ENCODE peak calls at places on chromosomes 13 and 19, in four cellular contexts. L is uterus, R is psoas muscle, Y is astrocyte of the cerebellum. O is an unnamed sample.

GRCh38 chr13:105817011-105817410 is 718.5 kb downstream of the EFNB2 start:
- DNase-seq in L (no peak), R (no peak), Y (no peak), O (no peak)

GRCh38 chr13:27638521-27638920 is 16.8 kb downstream of the POLR1D start:
- DNase-seq in Y (no peak), R (no peak), L (peak), O (no peak)

GRCh38 chr13:40764587-40765403 is 6.2 kb downstream of the MRPS31 start:
- DNase-seq in L (no peak), Y (peak), R (no peak), O (peak)

GRCh38 chr19:14089412-14089661 is 1.2 kb downstream of the SAMD1 start:
- DNase-seq in R (no peak), L (no peak), Y (no peak), O (no peak)

GRCh38 chr19:44582581-44583265 is 30.6 kb upstream of the IGSF23 start:
- DNase-seq in L (no peak), Y (no peak), R (peak), O (no peak)

GRCh38 chr19:15378529-15379082 is 981 bp downstream of the AKAP8 start:
- DNase-seq in L (no peak), R (no peak), Y (no peak), O (peak)

GRCh38 chr13:36131215-36131930 is at the start of gene DCLK1:
- DNase-seq in L (peak), Y (peak), R (peak), O (no peak)

GRCh38 chr13:30618186-30618937 is 642 bp downstream of the USPL1 start:
- DNase-seq in R (no peak), L (no peak), Y (no peak), O (no peak)

GRCh38 chr13:28935104-28935503 is 115.0 kb downstream of the MTUS2 start:
- DNase-seq in Y (no peak), R (no peak), L (no peak), O (no peak)

GRCh38 chr13:97878421-97879375 is 74.8 kb upstream of the IPO5 start:
- DNase-seq in Y (no peak), L (no peak), R (no peak), O (no peak)

GRCh38 chr19:17889609-17890214 is 18.0 kb downstream of the SLC5A5 start:
- DNase-seq in R (no peak), L (no peak), Y (peak), O (no peak)

GRCh38 chr19:23002690-23003422 is at the start of gene ZNF728:
- DNase-seq in R (peak), L (peak), Y (no peak), O (no peak)

GRCh38 chr19:13833330-13834265 is 38.4 kb downstream of the ZSWIM4 start:
- DNase-seq in Y (peak), L (peak), R (peak), O (no peak)

GRCh38 chr19:21921691-21922180 is 85.8 kb upstream of the ZNF43 start:
- DNase-seq in Y (no peak), R (no peak), L (no peak), O (no peak)

GRCh38 chr19:29690842-29691241 is 24.2 kb downstream of the C19orf12 start:
- DNase-seq in L (no peak), R (no peak), Y (no peak), O (no peak)

GRCh38 chr13:114283581-114283980 is 2.2 kb downstream of the UPF3A start:
- DNase-seq in Y (no peak), R (no peak), L (no peak), O (no peak)

GRCh38 chr13:103794526-103794925 is 728.3 kb upstream of the SLC10A2 start:
- DNase-seq in R (no peak), L (no peak), Y (no peak), O (no peak)

GRCh38 chr13:82747948-82748347 is 1134.3 kb downstream of the SLITRK1 start:
- DNase-seq in Y (peak), R (no peak), L (no peak), O (no peak)

GRCh38 chr13:76928456-76928855 is 19.9 kb upstream of the ACOD1 start:
- DNase-seq in R (no peak), Y (no peak), L (no peak), O (no peak)

GRCh38 chr13:114127473-114128347 is 4.7 kb downstream of the RASA3 start:
- DNase-seq in Y (no peak), R (no peak), L (no peak), O (no peak)

GRCh38 chr13:113765241-113765910 is 6.3 kb downstream of the TMEM255B start:
- DNase-seq in L (no peak), R (no peak), Y (no peak), O (no peak)

GRCh38 chr13:113220141-113220598 is 10.8 kb downstream of the CUL4A start:
- DNase-seq in L (no peak), Y (no peak), R (no peak), O (no peak)

GRCh38 chr13:98479496-98480003 is 97.4 kb downstream of the STK24 start:
- DNase-seq in R (no peak), L (no peak), Y (no peak), O (no peak)

GRCh38 chr13:85828094-85828684 is 29.0 kb upstream of the SLITRK6 start:
- DNase-seq in Y (peak), L (no peak), R (no peak), O (no peak)

GRCh38 chr19:57841364-57841763 is 8.3 kb upstream of the ZNF587 start:
- DNase-seq in L (no peak), Y (no peak), R (no peak), O (no peak)

GRCh38 chr19:49216076-49216475 is 58.5 kb downstream of the TRPM4 start:
- DNase-seq in Y (no peak), R (no peak), L (no peak), O (peak)

GRCh38 chr19:31863122-31863521 is 482.3 kb upstream of the ZNF507 start:
- DNase-seq in Y (no peak), R (no peak), L (no peak), O (no peak)

GRCh38 chr13:93776936-93777335 is 550.3 kb downstream of the GPC6 start:
- DNase-seq in L (no peak), Y (peak), R (no peak), O (no peak)

GRCh38 chr13:35470671-35471465 is 5.6 kb downstream of the MAB21L1 start:
- DNase-seq in L (no peak), R (peak), Y (no peak), O (no peak)

GRCh38 chr13:67147257-67148218 is 82.6 kb downstream of the PCDH9 start:
- DNase-seq in R (no peak), L (no peak), Y (peak), O (peak)

GRCh38 chr13:97249797-97250495 is 27.8 kb downstream of the MBNL2 start:
- DNase-seq in L (no peak), Y (no peak), R (no peak), O (no peak)

GRCh38 chr19:38399081-38399480 is 3.8 kb upstream of the FAM98C start:
- DNase-seq in R (no peak), L (no peak), Y (no peak), O (no peak)

GRCh38 chr19:3653865-3654513 is 27.4 kb upstream of the CACTIN start:
- DNase-seq in L (no peak), Y (no peak), R (no peak), O (no peak)
- TF ChIP-seq CTCF in L (no peak), Y (no peak), R (no peak), O (peak)

GRCh38 chr19:50478901-50479715 is 2.5 kb upstream of the GARIN5A start:
- DNase-seq in L (no peak), Y (no peak), R (no peak), O (no peak)

GRCh38 chr19:50476224-50476942 is at the start of the genes EMC10 and GARIN5A:
- DNase-seq in Y (peak), R (peak), L (peak), O (peak)

GRCh38 chr19:50479761-50480251 is 3.2 kb upstream of the GARIN5A start:
- DNase-seq in Y (no peak), L (no peak), R (no peak), O (no peak)

GRCh38 chr19:50476943-50477264 is 256 bp upstream of the GARIN5A start:
- DNase-seq in R (no peak), L (no peak), Y (no peak), O (no peak)

DNA sequence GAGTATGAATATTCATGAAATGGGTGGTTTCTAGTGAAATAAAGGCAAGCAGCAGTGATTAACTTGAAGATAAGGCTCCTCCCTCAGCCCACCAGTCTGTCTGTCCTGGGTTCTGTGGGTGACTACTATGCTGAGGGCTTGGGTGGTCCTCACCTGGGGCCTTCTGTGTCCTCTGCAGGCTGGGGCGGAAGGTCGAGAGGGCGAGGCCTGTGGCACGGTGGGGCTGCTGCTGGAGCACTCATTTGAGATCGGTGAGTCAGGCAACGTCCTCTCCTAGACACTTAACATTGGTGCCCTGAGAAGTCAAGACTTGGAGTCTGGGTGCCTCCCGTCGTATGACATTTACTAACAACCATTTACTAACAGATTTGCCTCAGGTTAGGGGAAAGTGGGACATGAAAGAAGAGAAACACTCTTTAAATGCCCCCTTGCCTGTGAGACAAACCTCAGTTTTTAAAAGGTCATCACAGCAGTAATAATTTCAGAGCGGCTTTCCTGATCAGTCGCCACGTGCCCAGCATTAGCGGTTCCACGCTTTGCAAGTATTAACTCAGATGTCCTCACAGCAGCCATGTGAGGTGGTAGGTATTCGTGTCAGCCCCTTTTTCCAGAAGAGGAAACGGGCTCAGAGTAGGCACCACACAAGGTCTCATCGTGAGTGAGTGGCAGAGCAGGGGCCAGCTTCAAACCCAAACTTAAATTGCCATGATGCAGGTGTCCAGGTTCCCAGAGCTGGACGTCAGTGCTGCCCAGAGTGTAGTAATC is 1.3 kb upstream of the GARIN5A start:
- DNase-seq in L (no peak), Y (no peak), R (no peak), O (no peak)
- H3K4me3 ChIP-seq in L (no peak), Y (no peak), R (peak), O (no peak)

GRCh38 chr19:4354897-4355296 is 11.5 kb downstream of the MPND start:
- DNase-seq in L (no peak), R (no peak), Y (no peak), O (no peak)
- TF ChIP-seq CTCF in L (no peak), R (no peak), Y (no peak), O (no peak)

DNA sequence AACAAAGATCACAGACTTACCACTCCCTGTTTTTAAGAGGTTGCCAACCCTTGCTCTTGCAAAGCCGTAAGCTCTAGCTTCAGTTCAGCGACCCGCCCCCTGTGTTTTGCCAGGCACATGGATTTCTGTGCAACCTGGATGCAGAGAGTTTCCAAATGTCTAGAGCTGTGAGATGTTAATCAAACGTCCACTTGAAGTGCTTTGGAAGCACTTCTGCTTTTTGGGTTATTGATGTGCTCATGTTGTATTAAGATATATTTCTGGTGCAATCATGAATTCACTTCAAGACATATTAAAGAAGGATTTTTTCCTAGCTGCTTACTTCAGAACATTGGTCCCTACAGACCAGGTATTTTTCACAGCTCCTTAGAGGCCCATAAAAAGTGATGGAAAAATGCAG is 59.6 kb downstream of the DLEU7 start:
- DNase-seq in R (no peak), Y (no peak), L (no peak), O (no peak)
- H3K4me3 ChIP-seq in R (no peak), Y (no peak), L (no peak), O (no peak)

GRCh38 chr13:79548886-79549285 is 67.9 kb downstream of the NDFIP2 start:
- DNase-seq in R (no peak), L (no peak), Y (peak), O (no peak)
- TF ChIP-seq CTCF in R (peak), L (no peak), Y (no peak), O (peak)

GRCh38 chr13:108911807-108912206 is 282.4 kb downstream of the MYO16 start:
- DNase-seq in R (no peak), L (no peak), Y (no peak), O (no peak)

GRCh38 chr13:108917581-108917980 is 288.2 kb downstream of the MYO16 start:
- DNase-seq in R (no peak), Y (peak), L (no peak), O (peak)

GRCh38 chr13:108919036-108919907 is 289.9 kb downstream of the MYO16 start:
- DNase-seq in R (no peak), L (no peak), Y (no peak), O (no peak)

GRCh38 chr13:108915634-108916497 is 286.5 kb downstream of the MYO16 start:
- DNase-seq in R (peak), L (peak), Y (peak), O (peak)

GRCh38 chr13:108915095-108915633 is 285.8 kb downstream of the MYO16 start:
- DNase-seq in Y (peak), L (no peak), R (no peak), O (no peak)
- H3K4me3 ChIP-seq in Y (no peak), L (no peak), R (peak), O (peak)

GRCh38 chr19:56769650-56770049 is 70.9 kb downstream of the PEG3 start:
- DNase-seq in Y (no peak), L (no peak), R (no peak), O (no peak)
- TF ChIP-seq CTCF in Y (no peak), L (no peak), R (no peak), O (no peak)

O was measured in retinal pigment epithelial cell.